ENCODE peak calls at places on chromosomes 5 and 9, in nine cellular contexts. I is transverse colon, G is osteocyte, E is nephron progenitor cell, M is stomach, D is Peyer's patch, C is AG04450, B is psoas muscle, T is AG09319. P is an unnamed sample.

GRCh38 chr5:136814621-136815378 is 449.5 kb upstream of the TRPC7 start:
- DNase-seq in D (no peak), G (no peak), T (no peak), M (no peak), C (no peak), B (no peak), I (no peak), E (no peak), P (no peak)

GRCh38 chr9:78288214-78288892 is 8.6 kb upstream of the PSAT1 start:
- DNase-seq in G (no peak), C (no peak), D (no peak), T (no peak), M (no peak), E (no peak), I (no peak), B (no peak), P (no peak)

GRCh38 chr5:72363146-72363802 is 43.1 kb downstream of the PTCD2 start:
- DNase-seq in G (no peak), C (peak), B (no peak), I (no peak), D (no peak), M (no peak), E (no peak), T (peak), P (no peak)

GRCh38 chr9:22970434-22970975 is 523.9 kb downstream of the DMRTA1 start:
- DNase-seq in D (no peak), C (no peak), T (no peak), G (no peak), E (no peak), I (no peak), B (no peak), M (no peak), P (no peak)

GRCh38 chr9:101458955-101459631 is 23.5 kb upstream of the ALDOB start:
- DNase-seq in D (no peak), C (peak), B (no peak), T (peak), I (no peak), G (no peak), M (no peak), E (no peak), P (no peak)

GRCh38 chr5:178114325-178115135 is 1.2 kb downstream of the N4BP3 start:
- DNase-seq in M (peak), T (no peak), I (peak), E (peak), B (no peak), G (no peak), C (no peak), D (peak), P (no peak)

GRCh38 chr9:127122176-127123151 is at the start of gene ANGPTL2:
- DNase-seq in T (peak), G (peak), D (peak), B (peak), M (peak), C (peak), I (peak), E (peak), P (peak)

GRCh38 chr5:31962928-31963327 is 211.2 kb downstream of the GOLPH3 start:
- DNase-seq in C (no peak), D (no peak), T (no peak), G (no peak), B (no peak), M (no peak), I (no peak), E (no peak), P (no peak)

GRCh38 chr5:153756540-153756939 is 266.1 kb downstream of the GRIA1 start:
- DNase-seq in E (no peak), G (no peak), C (no peak), T (no peak), B (no peak), D (no peak), M (no peak), I (no peak), P (no peak)

GRCh38 chr9:36855443-36856315 is 178.4 kb downstream of the PAX5 start:
- DNase-seq in D (peak), B (no peak), E (peak), M (no peak), I (peak), C (no peak), G (no peak), T (no peak), P (no peak)

GRCh38 chr9:19769213-19769612 is 19.6 kb downstream of the SLC24A2 start:
- DNase-seq in T (no peak), M (no peak), B (no peak), I (no peak), G (no peak), E (no peak), D (no peak), C (no peak), P (no peak)

GRCh38 chr5:17415282-17415681 is 82.7 kb upstream of the TAF11L2 start:
- DNase-seq in C (no peak), M (no peak), D (no peak), B (no peak), T (no peak), E (peak), G (no peak), I (no peak), P (no peak)

GRCh38 chr5:96242536-96242935 is 190.5 kb downstream of the PCSK1 start:
- DNase-seq in C (no peak), B (no peak), D (no peak), T (no peak), M (no peak), G (no peak), I (no peak), E (no peak), P (no peak)

GRCh38 chr9:98288876-98289275 is 33.4 kb upstream of the TBC1D2 start:
- DNase-seq in G (no peak), D (peak), T (no peak), B (no peak), M (no peak), I (peak), E (no peak), C (no peak), P (no peak)

GRCh38 chr9:121107041-121107440 is 32.3 kb downstream of the CNTRL start:
- DNase-seq in T (no peak), D (no peak), G (no peak), I (no peak), E (no peak), C (no peak), B (no peak), M (no peak), P (no peak)

GRCh38 chr5:15880201-15880600 is 299.4 kb downstream of the MARCHF11 start:
- DNase-seq in C (no peak), G (no peak), B (no peak), I (no peak), T (no peak), M (no peak), D (no peak), E (no peak), P (no peak)

GRCh38 chr5:135092476-135092875 is 58.4 kb upstream of the PITX1 start:
- DNase-seq in G (no peak), B (no peak), M (no peak), C (no peak), I (no peak), T (no peak), E (no peak), D (peak), P (no peak)

GRCh38 chr5:38831909-38832308 is 13.9 kb upstream of the OSMR start:
- DNase-seq in M (no peak), C (no peak), E (peak), I (no peak), D (no peak), T (no peak), G (no peak), B (no peak), P (no peak)

GRCh38 chr5:35029333-35029732 is 18.4 kb downstream of the AGXT2 start:
- DNase-seq in E (no peak), G (no peak), B (peak), C (no peak), I (no peak), M (no peak), D (no peak), T (no peak), P (no peak)

GRCh38 chr5:114185274-114185673 is 176.6 kb upstream of the KCNN2 start:
- DNase-seq in D (no peak), B (peak), M (no peak), T (peak), G (no peak), I (no peak), E (peak), C (no peak), P (no peak)

GRCh38 chr5:140371356-140372151 is 11.6 kb downstream of the SLC4A9 start:
- DNase-seq in I (no peak), D (no peak), B (no peak), T (no peak), G (no peak), M (no peak), C (no peak), E (no peak), P (no peak)

GRCh38 chr5:154198611-154199230 is 8.2 kb downstream of the GALNT10 start:
- DNase-seq in D (no peak), I (no peak), M (no peak), E (no peak), C (peak), B (no peak), T (no peak), G (no peak), P (no peak)

GRCh38 chr9:38311382-38312270 is 80.9 kb upstream of the ALDH1B1 start:
- DNase-seq in M (no peak), I (no peak), D (no peak), E (peak), G (peak), T (no peak), B (no peak), C (no peak), P (no peak)

GRCh38 chr5:129836321-129836720 is 67.9 kb upstream of the CHSY3 start:
- DNase-seq in E (no peak), M (no peak), D (no peak), G (no peak), T (no peak), I (no peak), C (no peak), B (no peak), P (no peak)

GRCh38 chr5:116652196-116652729 is 77.6 kb upstream of the SEMA6A start:
- DNase-seq in D (no peak), E (peak), I (no peak), M (no peak), C (no peak), B (peak), G (no peak), T (no peak), P (no peak)

GRCh38 chr5:138503487-138504270 is 38.4 kb downstream of the EGR1 start:
- DNase-seq in I (peak), T (no peak), M (peak), E (peak), C (peak), D (peak), G (no peak), B (no peak), P (no peak)

GRCh38 chr5:126360467-126360866 is 62.7 kb upstream of the GRAMD2B start:
- DNase-seq in B (no peak), C (no peak), D (no peak), T (no peak), M (no peak), G (no peak), E (no peak), I (no peak), P (no peak)

GRCh38 chr9:14212116-14212515 is 101.8 kb downstream of the NFIB start:
- DNase-seq in D (no peak), C (peak), E (no peak), B (no peak), G (no peak), T (no peak), M (no peak), I (no peak), P (no peak)

GRCh38 chr9:18985996-18986395 is 47.0 kb downstream of the SAXO1 start:
- DNase-seq in B (no peak), M (no peak), C (no peak), D (no peak), E (no peak), I (no peak), G (no peak), T (no peak), P (no peak)

GRCh38 chr5:79865588-79865987 is 125.5 kb downstream of the MTX3 start:
- DNase-seq in G (no peak), M (no peak), B (no peak), I (no peak), E (no peak), C (no peak), T (no peak), D (no peak), P (no peak)

GRCh38 chr9:121949364-121949763 is 143.7 kb downstream of the TTLL11 start:
- DNase-seq in D (no peak), E (no peak), C (no peak), I (no peak), M (no peak), B (no peak), T (no peak), G (no peak), P (no peak)

GRCh38 chr5:174327317-174327864 is 281.9 kb downstream of the NSG2 start:
- DNase-seq in G (peak), I (peak), B (peak), C (peak), T (no peak), D (peak), M (peak), E (peak), P (peak)

DNA sequence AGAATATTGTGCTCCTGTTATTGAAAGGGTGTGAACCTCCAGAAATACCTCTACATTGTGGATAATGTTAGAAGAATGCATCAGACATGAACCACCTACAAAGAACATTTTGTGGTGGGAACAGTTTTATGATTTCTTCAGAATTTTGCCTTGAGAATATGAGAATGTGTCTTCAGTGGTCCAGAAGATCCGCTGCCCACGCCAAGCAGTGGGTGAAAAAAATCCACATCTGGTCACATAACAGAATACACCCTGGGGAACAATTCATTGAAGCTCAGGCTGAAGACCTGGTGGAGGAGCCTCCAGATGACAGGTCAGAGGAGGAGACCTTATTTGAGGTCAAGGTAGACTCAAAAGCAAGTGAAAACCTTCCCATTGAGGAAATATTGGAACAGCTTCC is 69.1 kb downstream of the DEPDC1B start:
- DNase-seq in B (no peak), G (no peak), T (no peak), E (no peak), D (no peak), M (no peak), C (no peak), I (no peak), P (no peak)
- TF ChIP-seq CTCF in B (no peak), G (no peak), T (no peak), E (no peak), D (no peak), M (no peak), C (no peak), I (no peak), P (no peak)

DNA sequence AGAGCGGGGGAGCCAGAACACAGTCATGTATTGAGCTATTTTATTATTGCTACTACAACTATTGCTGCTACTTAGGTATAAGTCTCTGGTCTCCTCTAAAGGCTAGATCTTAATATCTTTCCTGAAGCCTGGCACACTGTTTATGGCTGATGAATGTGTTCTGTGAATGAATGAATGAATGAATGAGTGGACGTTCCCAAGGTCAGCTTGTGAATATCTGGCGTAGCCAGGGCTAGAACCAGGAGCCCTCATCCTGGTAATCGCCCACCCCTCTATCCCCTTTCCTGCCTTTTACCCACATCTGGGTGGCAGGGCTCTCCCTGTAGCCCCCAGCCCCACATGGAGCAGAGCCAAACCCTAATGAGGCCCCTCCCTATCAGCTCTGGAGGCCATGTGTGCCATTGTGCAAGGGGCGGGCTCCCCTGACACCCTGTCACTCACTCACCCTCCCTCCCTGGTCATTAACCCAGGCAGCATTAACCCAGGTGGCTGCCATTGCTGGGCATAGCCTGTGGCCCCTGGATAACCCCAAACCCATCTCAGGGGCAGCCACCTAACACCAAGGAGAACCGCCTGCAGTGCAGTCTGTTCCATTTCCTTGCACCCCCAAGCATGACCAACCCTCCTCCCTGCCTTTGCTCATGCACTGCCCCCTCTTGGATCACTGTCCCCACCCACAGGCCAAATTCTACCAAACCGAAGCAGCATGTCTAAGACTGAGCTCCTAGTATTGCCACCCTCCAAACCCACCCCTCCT is 2.0 kb upstream of the AKNA start:
- DNase-seq in E (no peak), C (no peak), I (no peak), B (no peak), T (no peak), G (no peak), D (peak), M (no peak), P (no peak)
- TF ChIP-seq CTCF in E (no peak), C (no peak), I (no peak), B (no peak), T (no peak), G (no peak), D (peak), M (no peak), P (no peak)

DNA sequence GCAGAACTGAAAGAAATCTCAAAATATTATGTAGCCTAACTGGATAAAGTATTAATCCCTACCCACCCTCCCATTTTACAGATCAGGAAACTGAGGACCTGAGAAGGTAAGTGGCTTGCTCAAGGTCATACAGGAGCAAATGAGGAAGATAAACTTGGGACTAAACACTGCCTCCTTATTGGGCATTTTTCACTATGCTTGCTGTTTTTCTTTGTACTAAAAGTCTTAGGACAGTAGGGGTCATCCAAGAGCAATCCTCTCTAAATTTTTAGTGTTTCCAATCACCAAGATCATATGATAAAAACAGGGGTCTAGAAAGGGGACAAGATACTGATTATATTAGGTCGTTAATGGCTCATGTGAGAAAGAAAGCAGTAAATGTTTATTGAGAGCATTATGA is 80.8 kb downstream of the RORB start:
- DNase-seq in T (no peak), D (no peak), E (no peak), C (no peak), I (no peak), M (no peak), B (no peak), G (no peak), P (no peak)
- TF ChIP-seq CTCF in T (peak), D (no peak), E (peak), C (peak), I (no peak), M (no peak), B (peak), G (peak), P (peak)

GRCh38 chr5:180201051-180201987 is 7.7 kb downstream of the RASGEF1C start:
- DNase-seq in C (no peak), D (no peak), E (no peak), T (no peak), B (no peak), G (peak), M (no peak), I (no peak), P (no peak)
- TF ChIP-seq CTCF in C (peak), D (peak), E (peak), T (no peak), B (peak), G (peak), M (no peak), I (peak), P (peak)

GRCh38 chr9:136899196-136899595 is 12.9 kb downstream of the TRAF2 start:
- DNase-seq in B (no peak), T (no peak), I (peak), D (peak), E (no peak), C (no peak), G (no peak), M (peak), P (no peak)
- TF ChIP-seq CTCF in B (no peak), T (no peak), I (no peak), D (no peak), E (no peak), C (no peak), G (no peak), M (no peak), P (no peak)

P was measured in type B pancreatic cell.